ENCODE peak calls at places on chromosomes 2 and 18, in ten cellular contexts. Y is A549, E is sigmoid colon, N is endothelial cell of umbilical vein, V is K562, T is adrenal gland, C is right lobe of liver, D is IMR-90, B is H1, J is HCT116. S is an unnamed sample.

GRCh38 chr2:112626604-112627059 is 19.1 kb upstream of the SLC20A1 start:
- DNase-seq in Y (peak), E (peak), N (peak), V (peak), T (peak), C (peak), D (peak), B (no peak), J (no peak), S (peak)

GRCh38 chr2:51304341-51304740 is 272.4 kb upstream of the NRXN1 start:
- DNase-seq in Y (no peak), E (no peak), N (no peak), V (no peak), T (no peak), C (no peak), D (no peak), B (no peak), J (no peak), S (no peak)

GRCh38 chr2:47937677-47938076 is 31.4 kb upstream of the FBXO11 start:
- DNase-seq in Y (no peak), E (no peak), N (no peak), V (no peak), T (no peak), C (no peak), D (no peak), B (no peak), J (no peak), S (no peak)

GRCh38 chr2:238714038-238714528 is 133.8 kb upstream of the TWIST2 start:
- DNase-seq in Y (no peak), E (no peak), N (no peak), V (no peak), T (peak), C (no peak), D (no peak), B (no peak), J (no peak), S (no peak)

GRCh38 chr18:52343138-52343537 is 3.1 kb downstream of the DCC start:
- DNase-seq in Y (peak), E (no peak), N (no peak), V (no peak), T (no peak), C (no peak), D (peak), B (no peak), J (no peak), S (no peak)

GRCh38 chr2:177675256-177676220 is 283.0 kb downstream of the AGPS start:
- DNase-seq in Y (no peak), E (no peak), N (no peak), V (no peak), T (no peak), C (no peak), D (no peak), B (no peak), J (no peak), S (no peak)

GRCh38 chr2:1687254-1687653 is 57.1 kb downstream of the PXDN start:
- DNase-seq in Y (no peak), E (no peak), N (no peak), V (no peak), T (no peak), C (no peak), D (no peak), B (no peak), J (no peak), S (no peak)

GRCh38 chr2:88852753-88853402 is 161.4 kb downstream of the RPIA start:
- DNase-seq in Y (peak), E (no peak), N (no peak), V (no peak), T (no peak), C (no peak), D (no peak), B (no peak), J (no peak), S (no peak)

GRCh38 chr2:234158812-234159211 is 108.3 kb downstream of the SPP2 start:
- DNase-seq in Y (no peak), E (no peak), N (no peak), V (no peak), T (no peak), C (no peak), D (peak), B (no peak), J (no peak), S (no peak)

GRCh38 chr2:31129835-31130561 is 8.2 kb downstream of the GALNT14 start:
- DNase-seq in Y (no peak), E (no peak), N (no peak), V (no peak), T (no peak), C (no peak), D (no peak), B (no peak), J (no peak), S (no peak)

GRCh38 chr2:216015722-216016464 is 2.5 kb upstream of the MREG start:
- DNase-seq in Y (no peak), E (no peak), N (no peak), V (no peak), T (no peak), C (no peak), D (no peak), B (no peak), J (no peak), S (no peak)

GRCh38 chr2:238098854-238099708 is 1.1 kb upstream of the ESPNL start:
- DNase-seq in Y (no peak), E (no peak), N (no peak), V (no peak), T (peak), C (peak), D (no peak), B (no peak), J (no peak), S (no peak)

GRCh38 chr18:47915229-47915628 is 15.2 kb downstream of the SMAD2 start:
- DNase-seq in Y (no peak), E (no peak), N (no peak), V (no peak), T (no peak), C (no peak), D (peak), B (no peak), J (no peak), S (no peak)

GRCh38 chr2:172234716-172235661 is 132.3 kb upstream of the DLX2 start:
- DNase-seq in Y (no peak), E (no peak), N (peak), V (peak), T (no peak), C (no peak), D (no peak), B (no peak), J (no peak), S (peak)

GRCh38 chr2:3630631-3631030 is 27.4 kb upstream of the ALLC start:
- DNase-seq in Y (no peak), E (no peak), N (no peak), V (no peak), T (peak), C (no peak), D (no peak), B (no peak), J (no peak), S (no peak)

GRCh38 chr18:58064406-58064998 is 20.5 kb downstream of the NEDD4L start:
- DNase-seq in Y (no peak), E (no peak), N (no peak), V (no peak), T (no peak), C (no peak), D (peak), B (no peak), J (no peak), S (no peak)

GRCh38 chr2:230953843-230954242 is 28.8 kb upstream of the GPR55 start:
- DNase-seq in Y (no peak), E (no peak), N (no peak), V (no peak), T (peak), C (no peak), D (no peak), B (no peak), J (no peak), S (no peak)

DNA sequence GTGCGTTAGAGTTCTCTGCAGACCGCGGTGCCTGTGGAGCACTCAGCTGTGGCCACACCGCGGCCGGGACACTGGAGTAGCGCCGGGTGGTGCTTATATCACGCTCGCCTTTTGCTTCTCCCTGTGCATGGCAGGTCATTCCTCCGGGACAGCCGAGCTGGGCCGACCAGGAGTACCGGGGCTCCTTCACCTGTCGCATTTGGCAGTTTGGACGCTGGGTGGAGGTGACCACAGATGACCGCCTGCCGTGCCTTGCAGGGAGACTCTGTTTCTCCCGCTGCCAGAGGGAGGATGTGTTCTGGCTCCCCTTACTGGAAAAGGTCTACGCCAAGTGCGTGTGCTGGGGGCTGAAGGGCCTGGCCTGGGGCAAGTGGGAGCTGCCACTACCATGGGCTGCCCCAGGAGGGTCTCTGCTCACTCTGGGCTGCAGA is 4.2 kb downstream of the CAPN10 start:
- DNase-seq in Y (no peak), E (peak), N (no peak), V (no peak), T (no peak), C (peak), D (no peak), B (no peak), J (no peak), S (no peak)
- H3K27ac ChIP-seq in Y (no peak), E (no peak), N (no peak), V (no peak), T (no peak), C (no peak), D (no peak), B (no peak), J (no peak), S (no peak)

GRCh38 chr2:127154985-127155650 is 48.2 kb upstream of the BIN1 start:
- DNase-seq in Y (no peak), E (peak), N (no peak), V (no peak), T (peak), C (no peak), D (peak), B (no peak), J (no peak), S (no peak)

GRCh38 chr2:127155901-127156300 is 48.9 kb upstream of the BIN1 start:
- DNase-seq in Y (no peak), E (peak), N (no peak), V (no peak), T (peak), C (no peak), D (peak), B (no peak), J (no peak), S (no peak)

GRCh38 chr2:127150996-127151395 is 44.0 kb upstream of the BIN1 start:
- DNase-seq in Y (no peak), E (no peak), N (no peak), V (no peak), T (no peak), C (no peak), D (no peak), B (no peak), J (no peak), S (no peak)

GRCh38 chr2:127154396-127154795 is 47.4 kb upstream of the BIN1 start:
- DNase-seq in Y (no peak), E (peak), N (no peak), V (no peak), T (peak), C (no peak), D (no peak), B (no peak), J (no peak), S (no peak)

GRCh38 chr2:127153691-127154158 is 46.8 kb upstream of the BIN1 start:
- DNase-seq in Y (peak), E (peak), N (peak), V (no peak), T (peak), C (no peak), D (peak), B (no peak), J (no peak), S (no peak)
- TF ChIP-seq POLR2A in Y (no peak), E (no peak), N (no peak), V (no peak), T (no peak), C (no peak), D (no peak), B (no peak), J (no peak), S (no peak)

GRCh38 chr2:241279413-241279812 is 36.1 kb downstream of the HDLBP start:
- DNase-seq in Y (no peak), E (no peak), N (no peak), V (peak), T (peak), C (no peak), D (peak), B (no peak), J (no peak), S (no peak)

GRCh38 chr2:241275910-241276309 is 39.6 kb downstream of the HDLBP start:
- DNase-seq in Y (no peak), E (no peak), N (no peak), V (no peak), T (no peak), C (no peak), D (no peak), B (no peak), J (no peak), S (no peak)

GRCh38 chr2:241282553-241282952 is 32.9 kb downstream of the HDLBP start:
- DNase-seq in Y (no peak), E (no peak), N (no peak), V (no peak), T (no peak), C (no peak), D (no peak), B (no peak), J (no peak), S (no peak)

GRCh38 chr2:241279828-241280227 is 35.6 kb downstream of the HDLBP start:
- DNase-seq in Y (no peak), E (no peak), N (no peak), V (no peak), T (peak), C (no peak), D (no peak), B (no peak), J (no peak), S (no peak)

GRCh38 chr2:241280291-241280690 is 35.2 kb downstream of the HDLBP start:
- DNase-seq in Y (no peak), E (no peak), N (no peak), V (no peak), T (no peak), C (no peak), D (no peak), B (no peak), J (no peak), S (no peak)
- H3K27ac ChIP-seq in Y (no peak), E (no peak), N (no peak), V (peak), T (no peak), C (no peak), D (no peak), B (no peak), J (no peak), S (no peak)

GRCh38 chr2:111120253-111121027 is at the start of gene BCL2L11:
- DNase-seq in Y (peak), E (peak), N (peak), V (peak), T (peak), C (peak), D (peak), B (peak), J (peak), S (peak)

GRCh38 chr2:111121028-111121872 is 536 bp downstream of the BCL2L11 start:
- DNase-seq in Y (peak), E (peak), N (peak), V (peak), T (peak), C (peak), D (no peak), B (no peak), J (no peak), S (peak)

GRCh38 chr2:111123751-111124150 is 3.0 kb downstream of the BCL2L11 start:
- DNase-seq in Y (no peak), E (no peak), N (no peak), V (no peak), T (no peak), C (no peak), D (no peak), B (no peak), J (no peak), S (no peak)

GRCh38 chr2:111122631-111123421 is 2.1 kb downstream of the BCL2L11 start:
- DNase-seq in Y (peak), E (peak), N (peak), V (peak), T (peak), C (peak), D (peak), B (no peak), J (no peak), S (peak)

DNA sequence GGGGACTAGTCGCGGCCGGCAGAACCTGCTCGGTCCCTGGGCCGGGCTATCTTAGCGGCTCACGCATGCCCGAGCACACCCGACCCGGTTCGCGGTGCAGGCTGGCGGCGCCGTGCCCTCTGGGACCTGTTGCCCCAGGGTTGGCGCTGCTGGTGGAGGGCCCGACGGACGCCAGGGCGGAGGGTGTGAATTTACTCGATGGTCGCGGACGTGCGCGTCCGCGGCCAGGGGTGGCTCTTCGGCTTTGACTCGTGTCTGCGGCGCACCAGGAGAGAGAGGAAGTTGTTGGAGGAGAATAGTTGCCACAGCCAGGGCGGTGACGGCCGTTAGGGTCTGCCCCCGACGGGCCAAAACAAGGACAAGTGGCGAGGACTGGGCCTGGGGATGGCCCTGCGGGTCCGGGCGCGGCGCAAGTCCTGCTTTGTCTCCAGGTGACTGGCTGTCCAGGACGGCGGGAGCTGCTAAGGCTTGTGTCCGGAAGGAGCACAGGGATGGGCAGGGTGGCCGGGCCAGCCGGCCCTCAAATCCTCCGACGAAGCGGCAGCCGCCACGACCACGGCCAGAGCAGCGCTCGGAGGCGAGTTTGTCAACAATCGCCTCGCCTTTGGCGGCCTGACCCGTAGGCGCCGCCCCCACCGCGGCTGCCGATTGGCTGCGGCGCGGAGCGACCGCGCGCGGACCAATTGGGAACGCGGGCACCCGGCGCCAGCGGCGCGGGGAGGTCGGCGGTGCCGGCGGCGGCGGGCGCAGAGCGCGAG is 1.3 kb downstream of the BCL2L11 start:
- DNase-seq in Y (peak), E (peak), N (peak), V (peak), T (peak), C (peak), D (peak), B (no peak), J (peak), S (peak)
- TF ChIP-seq POLR2A in Y (peak), E (peak), N (no peak), V (peak), T (no peak), C (no peak), D (no peak), B (no peak), J (peak), S (no peak)

GRCh38 chr2:186716004-186716403 is 22.1 kb downstream of the FAM171B start:
- DNase-seq in Y (no peak), E (no peak), N (no peak), V (no peak), T (no peak), C (no peak), D (no peak), B (no peak), J (no peak), S (no peak)
- H3K27ac ChIP-seq in Y (no peak), E (no peak), N (no peak), V (no peak), T (no peak), C (no peak), D (no peak), B (no peak), J (no peak), S (no peak)

GRCh38 chr2:127386764-127387654 is 766 bp downstream of the MAP3K2 start:
- DNase-seq in Y (peak), E (peak), N (peak), V (peak), T (peak), C (peak), D (peak), B (no peak), J (peak), S (peak)
- TF ChIP-seq POLR2A in Y (no peak), E (no peak), N (no peak), V (no peak), T (no peak), C (no peak), D (no peak), B (no peak), J (no peak), S (no peak)

GRCh38 chr2:9422321-9423099 is 818 bp downstream of the ITGB1BP1 start:
- DNase-seq in Y (peak), E (peak), N (peak), V (peak), T (peak), C (peak), D (peak), B (no peak), J (peak), S (peak)
- H3K27ac ChIP-seq in Y (peak), E (peak), N (peak), V (peak), T (peak), C (peak), D (peak), B (no peak), J (peak), S (peak)

S was measured in heart left ventricle.